ENCODE peak calls at places on chromosomes 3 and 15, in eight cellular contexts. G is MM.1S, B is HCT116, E is neural progenitor cell, W is OCI-LY7, H is GM23338, K is GM23248, D is SK-N-SH. J is an unnamed sample.

GRCh38 chr3:32421185-32421584 is 29.5 kb downstream of the CMTM7 start:
- DNase-seq in K (no peak), B (peak; percentile 7), E (no peak), W (no peak), D (no peak), H (no peak), G (no peak), J (no peak)

GRCh38 chr3:171712168-171712938 is 97.9 kb downstream of the PLD1 start:
- DNase-seq in H (no peak), E (no peak), D (no peak), K (no peak), W (no peak), B (no peak), G (no peak), J (no peak)

GRCh38 chr3:179410317-179410716 is 41.0 kb downstream of the GNB4 start:
- DNase-seq in W (peak; percentile 10), B (no peak), D (no peak), G (no peak), E (peak; percentile 6), H (peak; percentile 14), K (peak; percentile 65), J (no peak)

GRCh38 chr3:127884069-127884468 is 31.0 kb upstream of the KBTBD12 start:
- DNase-seq in B (no peak), E (no peak), D (no peak), H (no peak), K (no peak), G (no peak), W (no peak), J (no peak)

GRCh38 chr3:197339841-197340520 is 41.6 kb upstream of the DLG1 start:
- DNase-seq in B (no peak), H (no peak), W (no peak), G (no peak), D (peak; percentile 77), E (no peak), K (peak; percentile 71), J (peak; percentile 58)

GRCh38 chr15:43194775-43195174 is 9.6 kb downstream of the CCNDBP1 start:
- DNase-seq in W (no peak), K (no peak), B (no peak), E (no peak), D (no peak), G (no peak), H (no peak), J (no peak)

GRCh38 chr3:22431334-22431733 is 680.3 kb upstream of the ZNF385D start:
- DNase-seq in K (no peak), G (no peak), D (no peak), W (no peak), B (no peak), E (no peak), H (no peak), J (no peak)

GRCh38 chr3:21421096-21421495 is 329.9 kb downstream of the ZNF385D start:
- DNase-seq in W (no peak), G (no peak), H (peak; percentile 20), B (no peak), K (no peak), D (no peak), E (peak; percentile 10), J (no peak)

GRCh38 chr3:29335438-29335837 is 54.6 kb downstream of the RBMS3 start:
- DNase-seq in H (peak; percentile 45), W (no peak), E (peak; percentile 49), B (peak; percentile 15), D (peak; percentile 10), K (peak; percentile 100), G (no peak), J (peak; percentile 92)

GRCh38 chr3:128800241-128801187 is 74.5 kb downstream of the RAB7A start:
- DNase-seq in E (no peak), B (no peak), K (no peak), H (no peak), W (no peak), D (no peak), G (peak; percentile 43), J (no peak)

GRCh38 chr3:38477839-38478450 is 18.2 kb upstream of the EXOG start:
- DNase-seq in W (no peak), H (no peak), D (no peak), K (no peak), G (no peak), B (no peak), E (no peak), J (no peak)

GRCh38 chr3:179148446-179149238 is 485 bp downstream of the PIK3CA start:
- DNase-seq in D (peak; percentile 71), W (peak; percentile 67), K (peak; percentile 77), H (peak; percentile 71), G (peak; percentile 61), B (no peak), E (peak; percentile 76), J (peak; percentile 75)

GRCh38 chr3:159846255-159846654 is 142.4 kb upstream of the IL12A start:
- DNase-seq in W (no peak), D (no peak), K (no peak), H (no peak), B (no peak), G (no peak), E (no peak), J (no peak)

GRCh38 chr3:124878561-124879394 is 8.4 kb downstream of the ITGB5 start:
- DNase-seq in H (no peak), K (peak; percentile 94), W (no peak), E (no peak), G (no peak), D (no peak), B (peak; percentile 89), J (peak; percentile 40)

GRCh38 chr3:12421132-12421531 is 63.1 kb upstream of the TSEN2 start:
- DNase-seq in B (no peak), E (no peak), W (no peak), D (no peak), K (no peak), G (no peak), H (no peak), J (no peak)

GRCh38 chr3:71201939-71202338 is 381.6 kb downstream of the FOXP1 start:
- DNase-seq in B (no peak), K (peak; percentile 78), H (peak; percentile 43), D (no peak), E (no peak), G (no peak), W (no peak), J (peak; percentile 26)

GRCh38 chr3:31250116-31250813 is 282.5 kb upstream of the STT3B start:
- DNase-seq in W (no peak), G (no peak), E (no peak), B (no peak), K (peak; percentile 78), H (no peak), D (no peak), J (no peak)

DNA sequence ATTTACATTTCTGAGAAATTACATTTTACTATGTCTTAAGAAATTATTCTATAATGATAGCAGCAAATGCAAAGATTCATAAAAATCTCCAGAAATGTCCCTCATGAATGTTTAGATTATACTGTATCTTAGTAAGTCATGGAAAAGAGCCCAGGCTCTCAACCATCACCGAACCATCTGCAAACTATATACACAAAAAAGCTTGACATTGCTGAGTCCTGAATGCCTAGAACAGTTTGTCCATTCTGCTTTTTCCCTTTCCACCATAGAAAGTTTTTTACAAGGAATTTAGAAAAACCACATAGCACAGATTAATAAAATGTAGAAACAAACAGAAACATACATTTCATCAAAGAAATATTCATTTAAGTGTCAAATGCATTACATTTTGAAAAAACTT is 83.6 kb downstream of the MYO9A start:
- DNase-seq in W (no peak), K (no peak), G (no peak), E (no peak), D (no peak), H (no peak), B (no peak), J (no peak)
- TF ChIP-seq EZH2phosphoT487 in W (no peak), K (no peak), G (no peak), E (no peak), D (no peak), H (no peak), B (no peak), J (no peak)

DNA sequence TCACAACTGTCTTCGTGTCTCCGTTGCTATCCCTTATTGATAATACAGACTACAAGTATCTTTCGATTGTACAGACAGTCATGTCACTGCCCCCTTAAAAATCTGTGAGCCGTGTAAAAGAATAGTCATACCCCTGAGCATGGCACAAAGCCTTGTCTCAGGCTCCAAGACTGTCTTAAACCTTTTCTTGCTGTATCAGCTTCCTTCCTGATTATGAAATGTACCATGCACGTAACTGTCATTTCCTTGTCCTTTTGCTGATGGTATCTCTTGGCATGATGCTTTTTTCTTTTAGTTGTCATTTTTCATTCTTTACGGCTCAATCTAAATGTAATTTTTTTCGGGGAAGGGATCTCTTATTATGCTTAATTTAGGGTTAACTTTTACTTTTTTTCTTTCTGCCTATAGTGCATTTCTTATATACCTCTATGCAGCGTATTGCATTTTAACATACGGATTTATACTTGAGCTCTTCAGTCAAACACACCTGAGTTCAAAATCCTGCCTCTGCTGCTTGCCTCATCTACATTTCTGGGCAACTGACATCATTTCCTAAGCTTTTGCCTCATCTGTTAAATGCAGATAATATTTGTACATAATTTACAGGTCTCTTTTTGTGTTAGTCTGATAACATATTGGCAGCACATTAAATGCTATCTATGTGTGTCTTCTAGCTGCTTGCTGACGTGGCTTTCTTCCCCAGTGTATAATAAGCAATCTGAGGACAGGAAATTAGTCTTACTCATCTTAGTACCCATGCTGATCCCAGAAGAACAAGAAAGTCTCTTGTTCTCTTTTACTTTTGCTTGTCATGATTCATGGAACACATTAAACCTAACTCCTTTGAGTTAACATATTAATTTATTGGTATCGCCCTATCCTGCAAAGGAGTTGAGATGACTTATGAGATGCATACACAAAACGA is 57.3 kb downstream of the ROBO2 start:
- DNase-seq in K (no peak), E (no peak), W (no peak), B (no peak), H (no peak), G (no peak), D (no peak), J (no peak)
- TF ChIP-seq EZH2phosphoT487 in K (no peak), E (no peak), W (no peak), B (no peak), H (no peak), G (no peak), D (no peak), J (no peak)

GRCh38 chr3:164687902-164688301 is 390.4 kb downstream of the SI start:
- DNase-seq in W (no peak), D (no peak), G (no peak), E (no peak), H (no peak), K (no peak), B (no peak), J (no peak)

GRCh38 chr3:164683516-164683915 is 394.8 kb downstream of the SI start:
- DNase-seq in D (no peak), E (no peak), H (no peak), W (no peak), G (no peak), B (no peak), K (no peak), J (no peak)

DNA sequence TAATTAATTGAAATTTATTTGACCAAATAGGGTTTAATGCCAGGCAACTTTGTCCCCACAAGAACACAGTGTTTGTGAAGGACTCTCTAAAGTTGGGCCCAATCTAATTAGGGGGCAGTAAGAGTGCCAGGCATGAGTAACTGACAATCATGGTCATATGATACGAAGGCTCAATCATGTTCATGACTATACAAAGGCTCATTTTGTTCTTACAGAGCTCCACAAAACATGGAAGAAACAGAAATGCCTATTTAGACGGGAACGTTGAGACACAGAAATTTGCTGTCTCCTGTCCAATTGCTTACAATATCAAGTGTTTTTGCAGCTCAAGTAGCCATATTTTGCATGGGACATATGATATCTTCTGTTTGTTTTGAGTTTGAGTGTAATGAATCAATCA is 391.1 kb downstream of the SI start:
- DNase-seq in W (no peak), D (no peak), B (no peak), K (no peak), E (no peak), G (no peak), H (no peak), J (no peak)
- TF ChIP-seq EZH2phosphoT487 in W (no peak), D (no peak), B (no peak), K (no peak), E (no peak), G (no peak), H (no peak), J (no peak)

GRCh38 chr3:153768559-153769469 is 352.4 kb upstream of the ARHGEF26 start:
- DNase-seq in E (peak; percentile 66), G (peak; percentile 79), H (peak; percentile 81), D (peak; percentile 40), K (peak; percentile 70), W (peak; percentile 84), B (peak; percentile 47), J (peak; percentile 65)
- TF ChIP-seq EZH2phosphoT487 in E (no peak), G (no peak), H (no peak), D (no peak), K (no peak), W (no peak), B (no peak), J (no peak)